ENCODE peak calls at places on chromosomes 11 and 22, in nine cellular contexts. H is progenitor cell of endocrine pancreas; F is stimulated activated CD8-positive, alpha-beta memory T cell treated with anti-CD3 and anti-CD28 coated beads, Interleukin-4, amount 100 ng/mL, for 4 hours; N is EH; K is NCI-H146; E is EL; O is amygdala; U is Calu3; J is fibroblast of lung. Q is an unnamed sample.

GRCh38 chr11:27216268-27217149 is 146.5 kb downstream of the CCDC34 start:
- DNase-seq in U (no peak), H (no peak), N (peak; percentile 65), K (no peak), F (no peak), J (peak; percentile 77), E (peak; percentile 26), O (no peak), Q (peak; percentile 82)

GRCh38 chr11:124481365-124482323 is 36.1 kb upstream of the OR8B8 start:
- DNase-seq in F (no peak), U (no peak), H (no peak), J (peak; percentile 39), N (peak; percentile 31), E (peak; percentile 46), O (no peak), K (no peak), Q (peak; percentile 75)

GRCh38 chr11:18455686-18456372 is at the start of gene LDHAL6A:
- DNase-seq in F (no peak), J (no peak), E (no peak), O (no peak), U (no peak), K (no peak), H (no peak), N (no peak), Q (no peak)

GRCh38 chr11:94597896-94598295 is 30.7 kb downstream of the PIWIL4 start:
- DNase-seq in O (no peak), J (peak; percentile 31), K (peak; percentile 22), U (no peak), F (no peak), N (no peak), E (no peak), H (no peak), Q (peak; percentile 18)

GRCh38 chr11:134244593-134244992 is 8.6 kb downstream of the THYN1 start:
- DNase-seq in E (peak; percentile 15), J (peak; percentile 26), U (peak; percentile 28), H (no peak), N (peak; percentile 34), O (no peak), F (no peak), K (peak; percentile 24), Q (no peak)

GRCh38 chr11:6825333-6825744 is 20.1 kb upstream of the OR10A5 start:
- DNase-seq in N (no peak), O (no peak), J (no peak), H (no peak), K (peak; percentile 47), U (no peak), F (no peak), E (no peak), Q (peak; percentile 42)

GRCh38 chr11:130979386-130979972 is 63.2 kb upstream of the SNX19 start:
- DNase-seq in N (peak; percentile 41), O (no peak), U (no peak), K (no peak), E (peak; percentile 8), J (peak; percentile 64), H (no peak), F (no peak), Q (peak; percentile 34)

GRCh38 chr11:8227156-8228152 is 36.2 kb downstream of the LMO1 start:
- DNase-seq in K (no peak), N (peak; percentile 15), E (peak; percentile 26), U (no peak), F (no peak), J (no peak), H (no peak), O (no peak), Q (no peak)

GRCh38 chr11:86174101-86175046 is 70.2 kb upstream of the EED start:
- DNase-seq in H (no peak), U (peak; percentile 41), E (peak; percentile 99), N (peak; percentile 99), K (no peak), F (no peak), J (peak; percentile 97), O (no peak), Q (peak; percentile 99)

GRCh38 chr11:64935634-64936081 is at the start of gene GPHA2:
- DNase-seq in N (peak; percentile 38), H (no peak), F (no peak), E (no peak), J (peak; percentile 38), K (peak; percentile 64), O (no peak), U (no peak), Q (no peak)

GRCh38 chr11:8810331-8811301 is 100.4 kb upstream of the AKIP1 start:
- DNase-seq in U (peak; percentile 79), H (peak; percentile 47), K (peak; percentile 47), E (peak; percentile 80), F (no peak), J (peak; percentile 82), O (peak; percentile 24), N (peak; percentile 90), Q (peak; percentile 79)

GRCh38 chr11:120339394-120339890 is 3.2 kb downstream of the ARHGEF12 start:
- DNase-seq in N (peak; percentile 59), E (peak; percentile 37), U (peak; percentile 22), H (no peak), K (no peak), F (no peak), O (no peak), J (peak; percentile 54), Q (peak; percentile 72)

GRCh38 chr11:57311109-57311936 is 13.4 kb downstream of the TNKS1BP1 start:
- DNase-seq in O (no peak), E (peak; percentile 98), H (peak; percentile 65), F (peak; percentile 22), U (peak; percentile 95), J (peak; percentile 99), N (peak; percentile 97), K (no peak), Q (peak; percentile 95)

GRCh38 chr11:11909727-11910126 is 68.0 kb downstream of the USP47 start:
- DNase-seq in K (no peak), O (no peak), N (peak; percentile 81), U (no peak), J (peak; percentile 65), F (no peak), H (no peak), E (peak; percentile 80), Q (peak; percentile 30)

GRCh38 chr11:68142028-68142412 is 20.8 kb upstream of the CHKA start:
- DNase-seq in E (no peak), J (no peak), H (no peak), U (peak; percentile 73), K (no peak), F (peak; percentile 13), O (no peak), N (no peak), Q (no peak)

GRCh38 chr11:70675697-70676374 is 277.5 kb downstream of the CTTN start:
- DNase-seq in H (no peak), F (no peak), U (no peak), O (no peak), E (no peak), N (no peak), K (peak; percentile 8), J (no peak), Q (peak; percentile 11)

GRCh38 chr22:43239102-43239875 is 52.4 kb upstream of the TTLL12 start:
- DNase-seq in U (no peak), K (no peak), E (no peak), N (no peak), F (no peak), J (no peak), O (no peak), H (no peak), Q (no peak)

GRCh38 chr22:21016644-21017420 is 1.9 kb downstream of the P2RX6 start:
- DNase-seq in H (no peak), N (no peak), J (no peak), K (no peak), E (no peak), O (no peak), U (no peak), F (no peak), Q (no peak)

GRCh38 chr11:14320020-14320419 is 39.0 kb downstream of the RRAS2 start:
- DNase-seq in E (peak; percentile 31), F (no peak), K (no peak), H (no peak), J (peak; percentile 50), U (no peak), O (no peak), N (peak; percentile 27), Q (no peak)

GRCh38 chr11:116357769-116358544 is 414.8 kb downstream of the BUD13 start:
- DNase-seq in K (no peak), J (no peak), U (no peak), N (no peak), H (peak; percentile 24), O (no peak), F (no peak), E (no peak), Q (no peak)

GRCh38 chr22:38074181-38075104 is 9.5 kb downstream of the SLC16A8 start:
- DNase-seq in F (no peak), O (no peak), K (no peak), J (peak; percentile 40), E (no peak), U (no peak), N (peak; percentile 47), H (no peak), Q (no peak)

GRCh38 chr11:90737328-90738050 is 514.6 kb upstream of the CHORDC1 start:
- DNase-seq in H (no peak), K (no peak), E (no peak), N (no peak), F (no peak), O (no peak), J (peak; percentile 60), U (no peak), Q (no peak)

GRCh38 chr11:40241524-40242037 is 1217.9 kb downstream of the LRRC4C start:
- DNase-seq in F (no peak), O (no peak), K (no peak), E (no peak), H (no peak), N (no peak), J (peak; percentile 8), U (no peak), Q (no peak)

GRCh38 chr11:117816151-117816741 is 8.3 kb downstream of the FXYD2 start:
- DNase-seq in E (peak; percentile 63), F (no peak), H (peak; percentile 58), U (no peak), N (peak; percentile 80), O (no peak), K (peak; percentile 75), J (peak; percentile 50), Q (peak; percentile 45)

GRCh38 chr22:50016308-50016987 is 3.9 kb upstream of the IL17REL start:
- DNase-seq in K (no peak), N (no peak), E (no peak), H (no peak), U (no peak), F (no peak), J (no peak), O (no peak), Q (peak; percentile 65)

GRCh38 chr11:76209956-76210885 is 3.9 kb upstream of the WNT11 start:
- DNase-seq in K (peak; percentile 75), O (no peak), J (peak; percentile 72), F (no peak), U (no peak), H (peak; percentile 28), E (peak; percentile 64), N (peak; percentile 76), Q (peak; percentile 66)

GRCh38 chr11:103202048-103202651 is 92.9 kb downstream of the DYNC2H1 start:
- DNase-seq in H (no peak), K (peak; percentile 27), O (no peak), E (peak; percentile 51), F (no peak), N (peak; percentile 57), U (no peak), J (peak; percentile 66), Q (peak; percentile 43)

GRCh38 chr22:41092847-41093371 is 517 bp downstream of the EP300 start:
- DNase-seq in U (peak; percentile 34), N (peak; percentile 45), K (peak; percentile 25), O (no peak), J (peak; percentile 43), E (peak; percentile 40), F (no peak), H (no peak), Q (peak; percentile 24)

GRCh38 chr11:118625976-118626375 is 18.6 kb downstream of the PHLDB1 start:
- DNase-seq in U (no peak), F (no peak), E (no peak), J (no peak), K (peak; percentile 31), H (no peak), O (no peak), N (no peak), Q (no peak)

GRCh38 chr22:45450101-45450785 is 36.8 kb downstream of the RIBC2 start:
- DNase-seq in N (no peak), U (no peak), J (no peak), E (no peak), F (no peak), K (no peak), H (no peak), O (no peak), Q (no peak)

GRCh38 chr22:42156597-42156996 is 26.0 kb upstream of the CYP2D6 start:
- DNase-seq in O (no peak), J (no peak), U (no peak), N (no peak), E (no peak), H (no peak), K (no peak), F (no peak), Q (no peak)